ENCODE peak calls at places on chromosomes 2 and 18, in five cellular contexts. M is EL, P is T-helper 9 cell, J is neural progenitor cell, Q is sciatic nerve. H is an unnamed sample.

GRCh38 chr18:57544958-57545661 is 41.4 kb downstream of the FECH start:
- DNase-seq in M (no peak), Q (no peak), P (no peak), J (no peak), H (no peak)

GRCh38 chr2:220503446-220503845 is 876.0 kb downstream of the SLC4A3 start:
- DNase-seq in P (no peak), J (no peak), M (no peak), Q (no peak), H (no peak)

GRCh38 chr2:64404743-64405142 is 49.2 kb upstream of the LGALSL start:
- DNase-seq in J (peak), Q (peak), M (no peak), P (no peak), H (peak)

GRCh38 chr2:52658598-52658997 is 1109.0 kb upstream of the CHAC2 start:
- DNase-seq in M (no peak), P (no peak), Q (no peak), J (no peak), H (no peak)

GRCh38 chr2:30686669-30687068 is 120.6 kb downstream of the CAPN13 start:
- DNase-seq in Q (no peak), J (no peak), M (no peak), P (no peak), H (no peak)

GRCh38 chr2:197181491-197181890 is 129.1 kb downstream of the ANKRD44 start:
- DNase-seq in M (peak), Q (no peak), P (no peak), J (no peak), H (no peak)

GRCh38 chr2:100812141-100812540 is 7.8 kb upstream of the NPAS2 start:
- DNase-seq in M (no peak), Q (no peak), P (no peak), J (no peak), H (no peak)

GRCh38 chr2:238169021-238169707 is 10.4 kb downstream of the ERFE start:
- DNase-seq in M (peak), Q (no peak), P (no peak), J (no peak), H (no peak)

GRCh38 chr2:109365131-109365530 is 236.1 kb downstream of the SH3RF3 start:
- DNase-seq in Q (no peak), M (no peak), J (no peak), P (no peak), H (peak)

H was measured in endodermal cell.